ENCODE peak calls at places on chromosomes 6 and 20, in six cellular contexts. Q, D, W, T, J and C are unnamed samples.

GRCh38 chr6:91560409-91560808 is 973.5 kb upstream of the MAP3K7 start:
- DNase-seq in Q (no peak), D (no peak), W (no peak), T (no peak), J (no peak), C (no peak)

GRCh38 chr20:3543901-3544507 is 73.2 kb downstream of the ATRN start:
- DNase-seq in Q (no peak), D (no peak), W (no peak), T (no peak), J (no peak), C (no peak)

GRCh38 chr20:47847882-47848485 is 62.7 kb upstream of the SULF2 start:
- DNase-seq in Q (peak), D (no peak), W (no peak), T (no peak), J (no peak), C (peak)

GRCh38 chr6:90068264-90068663 is 174.0 kb downstream of the GJA10 start:
- DNase-seq in Q (no peak), D (no peak), W (no peak), T (no peak), J (no peak), C (no peak)

GRCh38 chr20:63736893-63737689 is 627 bp downstream of the LIME1 start:
- DNase-seq in Q (no peak), D (peak), W (no peak), T (no peak), J (no peak), C (no peak)

GRCh38 chr6:136466789-136467585 is 83.2 kb downstream of the MAP7 start:
- DNase-seq in Q (peak), D (no peak), W (no peak), T (no peak), J (no peak), C (no peak)

GRCh38 chr6:113363866-113364265 is 493.3 kb upstream of the MARCKS start:
- DNase-seq in Q (no peak), D (no peak), W (no peak), T (no peak), J (no peak), C (no peak)

GRCh38 chr6:33075208-33075567 is 602 bp upstream of the HLA-DPB1 start:
- DNase-seq in Q (no peak), D (no peak), W (no peak), T (no peak), J (no peak), C (no peak)

GRCh38 chr20:41277049-41277448 is 40.5 kb downstream of the ZHX3 start:
- DNase-seq in Q (no peak), D (no peak), W (no peak), T (no peak), J (no peak), C (no peak)

GRCh38 chr20:34940126-34940525 is 15.5 kb downstream of the GSS start:
- DNase-seq in Q (no peak), D (no peak), W (no peak), T (no peak), J (no peak), C (no peak)

GRCh38 chr20:17452441-17452840 is 78.7 kb downstream of the BFSP1 start:
- DNase-seq in Q (no peak), D (no peak), W (no peak), T (no peak), J (no peak), C (no peak)

GRCh38 chr20:60202046-60202445 is 243.8 kb downstream of the CDH26 start:
- DNase-seq in Q (no peak), D (no peak), W (no peak), T (no peak), J (no peak), C (no peak)

GRCh38 chr6:155645328-155645727 is 189.7 kb upstream of the NOX3 start:
- DNase-seq in Q (no peak), D (no peak), W (no peak), T (no peak), J (no peak), C (no peak)

GRCh38 chr6:132131351-132131750 is 180.2 kb upstream of the CCN2 start:
- DNase-seq in Q (no peak), D (no peak), W (no peak), T (no peak), J (no peak), C (no peak)

GRCh38 chr6:150142304-150142656 is 564 bp upstream of the PPP1R14C start:
- DNase-seq in Q (no peak), D (no peak), W (no peak), T (no peak), J (no peak), C (peak)

GRCh38 chr6:151502499-151502898 is 8.7 kb downstream of the CCDC170 start:
- DNase-seq in Q (no peak), D (no peak), W (no peak), T (no peak), J (no peak), C (no peak)

GRCh38 chr6:151475653-151476523 is 17.9 kb upstream of the CCDC170 start:
- DNase-seq in Q (peak), D (no peak), W (no peak), T (no peak), J (peak), C (no peak)

GRCh38 chr6:143110572-143110971 is 49.9 kb downstream of the AIG1 start:
- DNase-seq in Q (no peak), D (no peak), W (no peak), T (no peak), J (no peak), C (no peak)

GRCh38 chr6:133701633-133702331 is 187.1 kb upstream of the TCF21 start:
- DNase-seq in Q (no peak), D (no peak), W (no peak), T (no peak), J (no peak), C (no peak)

GRCh38 chr6:39684790-39685485 is 40.3 kb downstream of the KIF6 start:
- DNase-seq in Q (no peak), D (no peak), W (no peak), T (no peak), J (no peak), C (no peak)

GRCh38 chr20:52060794-52061714 is 130.5 kb downstream of the ZFP64 start:
- DNase-seq in Q (no peak), D (no peak), W (no peak), T (no peak), J (no peak), C (no peak)

GRCh38 chr6:21348462-21349195 is 244.9 kb upstream of the SOX4 start:
- DNase-seq in Q (peak), D (no peak), W (no peak), T (no peak), J (no peak), C (no peak)

GRCh38 chr20:43420192-43420591 is 37.5 kb upstream of the SRSF6 start:
- DNase-seq in Q (no peak), D (no peak), W (no peak), T (no peak), J (no peak), C (no peak)